ENCODE peak calls at places on chromosomes 12 and 14, in seven cellular contexts. C is activated gamma-delta T cell treated with anti-CD3 and anti-CD28 coated beads, Interleukin-2, amount 50 U/mL, for 16 hours; W is HTR-8/SVneo; V is HEK293T; H is activated naive CD4-positive, alpha-beta T cell treated with anti-CD3 and anti-CD28 coated beads, Interleukin-2, amount 10 ng/mL, durations not matched to agents 7 days and 5 days; J is kidney tubule cell; R is anterior cingulate cortex. X is an unnamed sample.

GRCh38 chr12:131250028-131250950 is 296.6 kb downstream of the ADGRD1 start:
- DNase-seq in H (no peak), V (no peak), W (no peak), C (no peak), J (peak), R (no peak), X (no peak)

GRCh38 chr12:1533205-1533601 is 61.2 kb downstream of the FBXL14 start:
- DNase-seq in H (peak), R (no peak), W (no peak), V (no peak), J (no peak), C (no peak), X (peak)

GRCh38 chr12:26524862-26525465 is 308.0 kb downstream of the ITPR2 start:
- DNase-seq in R (no peak), W (no peak), J (peak), C (no peak), V (peak), H (peak), X (no peak)

GRCh38 chr14:95527392-95528002 is 7.4 kb upstream of the GLRX5 start:
- DNase-seq in V (no peak), H (peak), C (peak), W (no peak), R (no peak), J (peak), X (no peak)

GRCh38 chr14:88452231-88452630 is 66.8 kb downstream of the SPATA7 start:
- DNase-seq in C (no peak), H (no peak), V (no peak), J (no peak), W (no peak), R (no peak), X (no peak)

GRCh38 chr12:93154753-93155475 is 222.8 kb upstream of the NUDT4 start:
- DNase-seq in C (no peak), V (no peak), R (no peak), J (no peak), H (no peak), W (no peak), X (no peak)

GRCh38 chr12:29612912-29613311 is 115.4 kb upstream of the OVCH1 start:
- DNase-seq in R (no peak), J (no peak), V (no peak), W (no peak), C (no peak), H (no peak), X (no peak)

GRCh38 chr14:38316922-38317321 is 61.0 kb upstream of the CLEC14A start:
- DNase-seq in C (no peak), W (no peak), R (no peak), H (no peak), J (no peak), V (no peak), X (no peak)

GRCh38 chr14:65103150-65103760 is 938 bp upstream of the MAX start:
- DNase-seq in H (peak), J (peak), C (no peak), V (peak), W (peak), R (no peak), X (no peak)

GRCh38 chr12:116381744-116382455 is 104.4 kb upstream of the MED13L start:
- DNase-seq in R (no peak), V (no peak), C (no peak), H (no peak), W (peak), J (peak), X (no peak)

GRCh38 chr14:20667957-20668356 is 16.4 kb upstream of the RNASE4 start:
- DNase-seq in H (peak), J (no peak), R (no peak), C (no peak), W (no peak), V (no peak), X (peak)

GRCh38 chr12:52907092-52907810 is 2.4 kb upstream of the KRT8 start:
- DNase-seq in J (peak), C (no peak), R (no peak), W (no peak), V (no peak), H (no peak), X (no peak)

GRCh38 chr14:85475113-85475512 is 54.8 kb upstream of the FLRT2 start:
- DNase-seq in H (no peak), J (no peak), W (no peak), C (no peak), V (no peak), R (no peak), X (no peak)

GRCh38 chr12:124564232-124564958 is 3.0 kb downstream of the NCOR2 start:
- DNase-seq in C (no peak), R (peak), W (no peak), H (no peak), J (no peak), V (no peak), X (no peak)

GRCh38 chr12:2057041-2057792 is 4.4 kb downstream of the CACNA1C start:
- DNase-seq in W (peak), C (no peak), H (peak), J (peak), R (no peak), V (peak), X (no peak)

GRCh38 chr12:13165578-13166120 is 30.9 kb upstream of the EMP1 start:
- DNase-seq in J (peak), V (no peak), C (peak), W (peak), R (no peak), H (peak), X (no peak)

GRCh38 chr12:120466560-120467315 is 2.8 kb downstream of the SRSF9 start:
- DNase-seq in V (no peak), J (peak), C (no peak), R (no peak), H (peak), W (no peak), X (no peak)

GRCh38 chr12:75641031-75641780 is 129.8 kb upstream of the KRR1 start:
- DNase-seq in H (peak), W (peak), C (peak), J (peak), R (no peak), V (no peak), X (peak)

GRCh38 chr14:35332517-35333346 is 40.5 kb downstream of the PSMA6 start:
- DNase-seq in V (peak), R (no peak), H (peak), W (no peak), J (peak), C (no peak), X (no peak)

GRCh38 chr12:12608557-12608957 is 3.1 kb upstream of the CREBL2 start:
- DNase-seq in W (no peak), J (no peak), R (no peak), C (no peak), H (no peak), V (no peak), X (no peak)

GRCh38 chr12:6536894-6537579 is 2.7 kb downstream of the GAPDH start:
- DNase-seq in V (no peak), H (no peak), J (peak), R (no peak), W (no peak), C (no peak), X (no peak)

GRCh38 chr12:91492648-91493047 is 310.0 kb upstream of the DCN start:
- DNase-seq in C (no peak), W (no peak), V (no peak), H (no peak), R (no peak), J (no peak), X (no peak)

GRCh38 chr12:130818381-130819247 is 20.4 kb downstream of the STX2 start:
- DNase-seq in C (peak), V (peak), H (peak), W (no peak), J (peak), R (peak), X (peak)

GRCh38 chr14:92589213-92589852 is 75.8 kb downstream of the RIN3 start:
- DNase-seq in V (no peak), H (no peak), C (no peak), J (peak), W (no peak), R (no peak), X (no peak)

GRCh38 chr12:33439587-33440011 is at the start of gene SYT10:
- DNase-seq in W (no peak), V (no peak), H (no peak), R (no peak), J (peak), C (no peak), X (no peak)

GRCh38 chr12:52633383-52633782 is 15.0 kb upstream of the KRT73 start:
- DNase-seq in W (no peak), V (no peak), H (peak), R (no peak), J (no peak), C (no peak), X (no peak)

GRCh38 chr14:99512110-99512449 is 30.9 kb downstream of the CCNK start:
- DNase-seq in C (no peak), H (no peak), R (no peak), W (no peak), J (no peak), V (no peak), X (no peak)

GRCh38 chr14:99654235-99655000 is 9.5 kb downstream of the HHIPL1 start:
- DNase-seq in C (no peak), R (no peak), J (peak), V (no peak), W (peak), H (no peak), X (no peak)